ENCODE peak calls at places on chromosomes 11 and 22, in five cellular contexts. F is RCC 7860, G is G401, T is GM13977, R is GM12865. A is an unnamed sample.

GRCh38 chr11:74142624-74143023 is 28.2 kb downstream of the C2CD3 start:
- DNase-seq in G (no peak), R (no peak), T (no peak), F (peak; percentile 41), A (no peak)

GRCh38 chr22:37525073-37525745 is 6.0 kb upstream of the CARD10 start:
- DNase-seq in G (no peak), R (no peak), T (no peak), F (peak; percentile 84), A (no peak)

GRCh38 chr22:50264946-50265669 is 3.6 kb upstream of the MAPK12 start:
- DNase-seq in T (no peak), G (no peak), F (no peak), R (no peak), A (no peak)

GRCh38 chr11:116162541-116163230 is 610.1 kb downstream of the BUD13 start:
- DNase-seq in R (no peak), T (no peak), F (no peak), G (no peak), A (no peak)

GRCh38 chr11:92830382-92831148 is 138.9 kb upstream of the MTNR1B start:
- DNase-seq in G (peak; percentile 96), T (no peak), F (no peak), R (peak; percentile 29), A (peak; percentile 79)

GRCh38 chr11:114111369-114112042 is 52.0 kb downstream of the ZBTB16 start:
- DNase-seq in F (no peak), T (no peak), G (no peak), R (no peak), A (no peak)

GRCh38 chr11:18012314-18012905 is 437 bp downstream of the SERGEF start:
- DNase-seq in R (peak; percentile 31), T (peak; percentile 39), G (peak; percentile 61), F (no peak), A (peak; percentile 35)

GRCh38 chr11:80502511-80502910 is 1061.7 kb upstream of the TENM4 start:
- DNase-seq in T (no peak), F (no peak), G (no peak), R (no peak), A (no peak)

GRCh38 chr11:87454246-87454645 is 416.5 kb downstream of the TMEM135 start:
- DNase-seq in G (no peak), T (no peak), F (no peak), R (peak; percentile 65), A (no peak)

GRCh38 chr22:49568751-49569285 is 258.9 kb downstream of the BRD1 start:
- DNase-seq in G (no peak), T (no peak), R (no peak), F (no peak), A (no peak)

GRCh38 chr22:43315687-43316217 is 27.4 kb downstream of the SCUBE1 start:
- DNase-seq in G (no peak), F (no peak), T (no peak), R (no peak), A (no peak)

GRCh38 chr11:61969838-61970452 is 2.5 kb upstream of the FTH1 start:
- DNase-seq in G (no peak), R (no peak), T (no peak), F (peak; percentile 28), A (no peak)

GRCh38 chr11:96338910-96339703 is 3.9 kb downstream of the MAML2 start:
- DNase-seq in G (peak; percentile 62), T (peak; percentile 55), F (peak; percentile 43), R (peak; percentile 87), A (peak; percentile 35)

GRCh38 chr11:40129276-40129675 is 1330.2 kb downstream of the LRRC4C start:
- DNase-seq in F (no peak), R (peak; percentile 1), T (peak; percentile 3), G (no peak), A (no peak)

GRCh38 chr11:48052183-48053040 is 72.1 kb downstream of the PTPRJ start:
- DNase-seq in T (no peak), G (no peak), F (no peak), R (no peak), A (no peak)

GRCh38 chr22:37533995-37534394 is 14.8 kb upstream of the CARD10 start:
- DNase-seq in F (peak; percentile 68), T (no peak), G (no peak), R (peak; percentile 48), A (no peak)

GRCh38 chr11:1873048-1873812 is 18.5 kb downstream of the PRR33 start:
- DNase-seq in G (no peak), R (no peak), F (peak; percentile 29), T (no peak), A (no peak)

GRCh38 chr11:43948341-43949185 is 6.1 kb downstream of the C11orf96 start:
- DNase-seq in T (no peak), R (no peak), F (no peak), G (no peak), A (no peak)

GRCh38 chr22:17269607-17270261 is 50.5 kb upstream of the ADA2 start:
- DNase-seq in G (peak; percentile 56), F (no peak), T (no peak), R (no peak), A (no peak)

GRCh38 chr11:126969865-126970479 is 30.6 kb downstream of the KIRREL3 start:
- DNase-seq in R (peak; percentile 16), T (no peak), F (peak; percentile 53), G (peak; percentile 37), A (peak; percentile 33)

GRCh38 chr22:47301820-47302475 is 539.5 kb downstream of the TBC1D22A start:
- DNase-seq in F (no peak), T (no peak), G (no peak), R (no peak), A (no peak)

GRCh38 chr11:75591966-75592365 is 29.9 kb downstream of the SERPINH1 start:
- DNase-seq in F (no peak), R (no peak), T (no peak), G (no peak), A (no peak)

GRCh38 chr22:44330727-44331660 is 18.2 kb upstream of the SHISAL1 start:
- DNase-seq in F (no peak), T (no peak), R (no peak), G (no peak), A (no peak)

GRCh38 chr11:19093976-19094375 is 23.0 kb upstream of the ZDHHC13 start:
- DNase-seq in R (no peak), F (peak; percentile 43), G (no peak), T (no peak), A (no peak)

GRCh38 chr11:83681045-83681781 is 395.0 kb upstream of the CCDC90B start:
- DNase-seq in G (peak; percentile 77), T (no peak), F (no peak), R (peak; percentile 37), A (no peak)

GRCh38 chr11:114132944-114133394 is 73.5 kb downstream of the ZBTB16 start:
- DNase-seq in F (no peak), T (no peak), G (no peak), R (no peak), A (no peak)

GRCh38 chr22:48959496-48959895 is 868.2 kb downstream of the BRD1 start:
- DNase-seq in G (no peak), R (no peak), F (no peak), T (no peak), A (no peak)

A was measured in cerebellum.